ENCODE peak calls at places on chromosomes 16 and 17, in five cellular contexts. Q, A, S, N and H are unnamed samples.

GRCh38 chr16:87233928-87234327 is 83.3 kb downstream of the C16orf95 start:
- DNase-seq in Q (peak; percentile 63), A (no peak), S (no peak), N (no peak), H (peak; percentile 37)

GRCh38 chr16:8878523-8878911 is 3.6 kb upstream of the LITAFD start:
- DNase-seq in Q (peak; percentile 73), A (no peak), S (no peak), N (no peak), H (no peak)

GRCh38 chr16:88910284-88911147 is 44.1 kb upstream of the PABPN1L start:
- DNase-seq in Q (no peak), A (no peak), S (no peak), N (no peak), H (no peak)

GRCh38 chr17:49063652-49064051 is 66.5 kb downstream of the IGF2BP1 start:
- DNase-seq in Q (peak; percentile 14), A (no peak), S (no peak), N (no peak), H (no peak)

GRCh38 chr17:27802033-27802432 is 1.7 kb upstream of the NOS2 start:
- DNase-seq in Q (no peak), A (no peak), S (no peak), N (no peak), H (no peak)

GRCh38 chr17:78484300-78485159 is 92.7 kb downstream of the DNAH17 start:
- DNase-seq in Q (peak; percentile 15), A (peak; percentile 64), S (peak; percentile 76), N (peak; percentile 86), H (peak; percentile 36)

GRCh38 chr16:733382-734207 is 6.7 kb downstream of the HAGHL start:
- DNase-seq in Q (no peak), A (no peak), S (no peak), N (no peak), H (no peak)

GRCh38 chr17:33990943-33991706 is 264.0 kb upstream of the CCL2 start:
- DNase-seq in Q (no peak), A (no peak), S (no peak), N (no peak), H (no peak)

GRCh38 chr16:25747160-25747758 is 55.5 kb downstream of the HS3ST4 start:
- DNase-seq in Q (peak; percentile 1), A (no peak), S (no peak), N (peak; percentile 8), H (peak; percentile 11)

GRCh38 chr17:59038734-59039133 is 67.9 kb downstream of the TRIM37 start:
- DNase-seq in Q (peak; percentile 76), A (no peak), S (no peak), N (no peak), H (no peak)

GRCh38 chr17:38401459-38401858 is 26.8 kb upstream of the ARHGAP23 start:
- DNase-seq in Q (no peak), A (no peak), S (no peak), N (no peak), H (no peak)

GRCh38 chr16:57807252-57807967 is 5.1 kb upstream of the KIFC3 start:
- DNase-seq in Q (no peak), A (no peak), S (no peak), N (no peak), H (no peak)

GRCh38 chr17:55072910-55073309 is 104.3 kb downstream of the STXBP4 start:
- DNase-seq in Q (peak; percentile 22), A (no peak), S (no peak), N (no peak), H (no peak)

GRCh38 chr17:8826808-8827435 is 27.8 kb upstream of the MFSD6L start:
- DNase-seq in Q (no peak), A (no peak), S (no peak), N (no peak), H (no peak)

GRCh38 chr16:86508947-86509758 is 1.2 kb upstream of the FOXF1 start:
- DNase-seq in Q (peak; percentile 94), A (no peak), S (peak; percentile 80), N (peak; percentile 75), H (no peak)

GRCh38 chr17:60421273-60422161 is 772 bp upstream of the CHCT1 start:
- DNase-seq in Q (peak; percentile 44), A (no peak), S (peak; percentile 89), N (peak; percentile 88), H (peak; percentile 85)

GRCh38 chr17:47935961-47936360 is 5.4 kb upstream of the PNPO start:
- DNase-seq in Q (peak; percentile 87), A (no peak), S (no peak), N (no peak), H (no peak)

GRCh38 chr16:89246903-89247733 is 29.6 kb downstream of the ZNF778 start:
- DNase-seq in Q (peak; percentile 80), A (peak; percentile 61), S (peak; percentile 96), N (peak; percentile 100), H (peak; percentile 33)

GRCh38 chr17:75151893-75152292 is 2.4 kb downstream of the JPT1 start:
- DNase-seq in Q (no peak), A (no peak), S (no peak), N (no peak), H (no peak)

GRCh38 chr17:7102421-7102820 is 12.2 kb downstream of the ASGR2 start:
- DNase-seq in Q (no peak), A (no peak), S (no peak), N (no peak), H (no peak)

GRCh38 chr16:19137621-19138128 is 23.9 kb downstream of the ITPRIPL2 start:
- DNase-seq in Q (no peak), A (no peak), S (no peak), N (no peak), H (no peak)

GRCh38 chr17:37574427-37574826 is 34.8 kb downstream of the SYNRG start:
- DNase-seq in Q (no peak), A (no peak), S (no peak), N (no peak), H (no peak)